ENCODE peak calls at places on chromosomes 2 and 18, in ten cellular contexts. One of them, this sample, is unnamed.

GRCh38 chr2:1750270-1750934 is 6.1 kb upstream of the PXDN start:
- DNase-seq in activated naive CD8-positive, alpha-beta T cell treated with anti-CD3 and anti-CD28 coated beads for 36 hours: no peak
- DNase-seq in tibial nerve: no peak
- DNase-seq in fibroblast of the conjunctiva: no peak
- DNase-seq in naive thymus-derived CD8-positive, alpha-beta T cell: no peak
- DNase-seq in ascending aorta: no peak
- DNase-seq in ELF-1: no peak
- DNase-seq in activated gamma-delta T cell treated with Interleukin-2 at 50 U/mL for 16 hours: no peak
- DNase-seq in NCI-H510A: no peak
- DNase-seq in choroid plexus epithelial cell: no peak
- DNase-seq in this sample: no peak

GRCh38 chr2:113138428-113139322 is 11.3 kb downstream of the IL1RN start:
- DNase-seq in ELF-1: peak; percentile 63
- DNase-seq in fibroblast of the conjunctiva: peak; percentile 57
- DNase-seq in choroid plexus epithelial cell: peak; percentile 85
- DNase-seq in naive thymus-derived CD8-positive, alpha-beta T cell: peak; percentile 82
- DNase-seq in activated naive CD8-positive, alpha-beta T cell treated with anti-CD3 and anti-CD28 coated beads for 36 hours: peak; percentile 26
- DNase-seq in activated gamma-delta T cell treated with Interleukin-2 at 50 U/mL for 16 hours: peak; percentile 61
- DNase-seq in tibial nerve: peak; percentile 91
- DNase-seq in NCI-H510A: no peak
- DNase-seq in ascending aorta: peak; percentile 61
- DNase-seq in this sample: peak; percentile 79

GRCh38 chr2:85133751-85134254 is 611 bp downstream of the TCF7L1 start:
- DNase-seq in activated naive CD8-positive, alpha-beta T cell treated with anti-CD3 and anti-CD28 coated beads for 36 hours: peak; percentile 21
- DNase-seq in tibial nerve: no peak
- DNase-seq in ELF-1: peak; percentile 63
- DNase-seq in choroid plexus epithelial cell: peak; percentile 29
- DNase-seq in activated gamma-delta T cell treated with Interleukin-2 at 50 U/mL for 16 hours: no peak
- DNase-seq in ascending aorta: peak; percentile 70
- DNase-seq in fibroblast of the conjunctiva: no peak
- DNase-seq in NCI-H510A: peak; percentile 10
- DNase-seq in naive thymus-derived CD8-positive, alpha-beta T cell: peak; percentile 6
- DNase-seq in this sample: peak; percentile 33

GRCh38 chr2:229416116-229416694 is 145.1 kb upstream of the PID1 start:
- DNase-seq in fibroblast of the conjunctiva: peak; percentile 68
- DNase-seq in activated gamma-delta T cell treated with Interleukin-2 at 50 U/mL for 16 hours: no peak
- DNase-seq in ascending aorta: peak; percentile 92
- DNase-seq in naive thymus-derived CD8-positive, alpha-beta T cell: no peak
- DNase-seq in ELF-1: no peak
- DNase-seq in choroid plexus epithelial cell: peak; percentile 94
- DNase-seq in activated naive CD8-positive, alpha-beta T cell treated with anti-CD3 and anti-CD28 coated beads for 36 hours: no peak
- DNase-seq in tibial nerve: peak; percentile 81
- DNase-seq in NCI-H510A: no peak
- DNase-seq in this sample: no peak

GRCh38 chr2:191927991-191928390 is 81.1 kb upstream of the CAVIN2 start:
- DNase-seq in ascending aorta: no peak
- DNase-seq in tibial nerve: no peak
- DNase-seq in activated gamma-delta T cell treated with Interleukin-2 at 50 U/mL for 16 hours: no peak
- DNase-seq in fibroblast of the conjunctiva: peak; percentile 51
- DNase-seq in ELF-1: no peak
- DNase-seq in naive thymus-derived CD8-positive, alpha-beta T cell: no peak
- DNase-seq in NCI-H510A: no peak
- DNase-seq in choroid plexus epithelial cell: peak; percentile 82
- DNase-seq in activated naive CD8-positive, alpha-beta T cell treated with anti-CD3 and anti-CD28 coated beads for 36 hours: no peak
- DNase-seq in this sample: peak; percentile 73

GRCh38 chr2:241763551-241764271 is 12.9 kb upstream of the GAL3ST2 start:
- DNase-seq in naive thymus-derived CD8-positive, alpha-beta T cell: no peak
- DNase-seq in choroid plexus epithelial cell: no peak
- DNase-seq in ascending aorta: peak; percentile 58
- DNase-seq in ELF-1: no peak
- DNase-seq in activated gamma-delta T cell treated with Interleukin-2 at 50 U/mL for 16 hours: no peak
- DNase-seq in activated naive CD8-positive, alpha-beta T cell treated with anti-CD3 and anti-CD28 coated beads for 36 hours: no peak
- DNase-seq in tibial nerve: no peak
- DNase-seq in NCI-H510A: no peak
- DNase-seq in fibroblast of the conjunctiva: no peak
- DNase-seq in this sample: no peak

GRCh38 chr2:227876536-227876882 is 5.1 kb downstream of the DAW1 start:
- DNase-seq in activated gamma-delta T cell treated with Interleukin-2 at 50 U/mL for 16 hours: no peak
- DNase-seq in tibial nerve: no peak
- DNase-seq in naive thymus-derived CD8-positive, alpha-beta T cell: no peak
- DNase-seq in ascending aorta: no peak
- DNase-seq in activated naive CD8-positive, alpha-beta T cell treated with anti-CD3 and anti-CD28 coated beads for 36 hours: no peak
- DNase-seq in choroid plexus epithelial cell: no peak
- DNase-seq in NCI-H510A: no peak
- DNase-seq in fibroblast of the conjunctiva: no peak
- DNase-seq in ELF-1: no peak
- DNase-seq in this sample: no peak

GRCh38 chr18:62710417-62710816 is 4.9 kb upstream of the PHLPP1 start:
- DNase-seq in activated gamma-delta T cell treated with Interleukin-2 at 50 U/mL for 16 hours: no peak
- DNase-seq in ascending aorta: no peak
- DNase-seq in NCI-H510A: no peak
- DNase-seq in ELF-1: no peak
- DNase-seq in activated naive CD8-positive, alpha-beta T cell treated with anti-CD3 and anti-CD28 coated beads for 36 hours: no peak
- DNase-seq in tibial nerve: no peak
- DNase-seq in naive thymus-derived CD8-positive, alpha-beta T cell: no peak
- DNase-seq in fibroblast of the conjunctiva: no peak
- DNase-seq in choroid plexus epithelial cell: no peak
- DNase-seq in this sample: no peak

GRCh38 chr2:239186516-239186915 is 214.3 kb downstream of the HDAC4 start:
- DNase-seq in NCI-H510A: no peak
- DNase-seq in ELF-1: no peak
- DNase-seq in choroid plexus epithelial cell: no peak
- DNase-seq in tibial nerve: no peak
- DNase-seq in fibroblast of the conjunctiva: no peak
- DNase-seq in activated naive CD8-positive, alpha-beta T cell treated with anti-CD3 and anti-CD28 coated beads for 36 hours: no peak
- DNase-seq in activated gamma-delta T cell treated with Interleukin-2 at 50 U/mL for 16 hours: no peak
- DNase-seq in ascending aorta: peak; percentile 48
- DNase-seq in naive thymus-derived CD8-positive, alpha-beta T cell: no peak
- DNase-seq in this sample: no peak

GRCh38 chr2:37472959-37473358 is 128.5 kb downstream of the QPCT start:
- DNase-seq in tibial nerve: no peak
- DNase-seq in choroid plexus epithelial cell: peak; percentile 65
- DNase-seq in fibroblast of the conjunctiva: peak; percentile 74
- DNase-seq in NCI-H510A: no peak
- DNase-seq in ascending aorta: peak; percentile 75
- DNase-seq in naive thymus-derived CD8-positive, alpha-beta T cell: no peak
- DNase-seq in activated gamma-delta T cell treated with Interleukin-2 at 50 U/mL for 16 hours: no peak
- DNase-seq in activated naive CD8-positive, alpha-beta T cell treated with anti-CD3 and anti-CD28 coated beads for 36 hours: no peak
- DNase-seq in ELF-1: no peak
- DNase-seq in this sample: peak; percentile 15